ENCODE peak calls at places on chromosomes 12 and 14, in five cellular contexts. F is amniotic stem cell, Q is PC-9, M is fibroblast of pulmonary artery, Z is bronchial epithelial cell. P is an unnamed sample.

GRCh38 chr12:108828774-108829173 is 28.6 kb downstream of the SSH1 start:
- DNase-seq in F (peak; percentile 78), Q (no peak), M (peak; percentile 90), Z (peak; percentile 87), P (no peak)

GRCh38 chr12:102728506-102729242 is 188.4 kb downstream of the PAH start:
- DNase-seq in F (no peak), Q (no peak), M (no peak), Z (no peak), P (no peak)

GRCh38 chr12:57342207-57342691 is 88.6 kb downstream of the R3HDM2 start:
- DNase-seq in F (no peak), Q (no peak), M (peak; percentile 69), Z (no peak), P (no peak)

GRCh38 chr14:101233861-101234587 is 327.3 kb upstream of the DIO3 start:
- DNase-seq in F (no peak), Q (no peak), M (no peak), Z (no peak), P (no peak)

GRCh38 chr12:16393126-16393525 is 45.7 kb downstream of the MGST1 start:
- DNase-seq in F (no peak), Q (no peak), M (no peak), Z (no peak), P (no peak)

GRCh38 chr14:97065305-97066067 is 268.3 kb downstream of the VRK1 start:
- DNase-seq in F (no peak), Q (no peak), M (no peak), Z (peak; percentile 82), P (no peak)

GRCh38 chr14:90140298-90140955 is 78.6 kb downstream of the KCNK13 start:
- DNase-seq in F (no peak), Q (no peak), M (peak; percentile 19), Z (peak; percentile 12), P (no peak)

GRCh38 chr12:68030248-68030647 is 41.0 kb downstream of the IFNG-AS1 start:
- DNase-seq in F (no peak), Q (no peak), M (no peak), Z (no peak), P (no peak)

GRCh38 chr12:127660961-127661360 is 606.0 kb upstream of the TMEM132C start:
- DNase-seq in F (no peak), Q (no peak), M (no peak), Z (no peak), P (no peak)

GRCh38 chr14:59377485-59377884 is 87.7 kb downstream of the GPR135 start:
- DNase-seq in F (no peak), Q (no peak), M (no peak), Z (no peak), P (no peak)

GRCh38 chr12:98073610-98074009 is 441.8 kb upstream of the TMPO start:
- DNase-seq in F (no peak), Q (no peak), M (no peak), Z (no peak), P (no peak)

GRCh38 chr12:124208469-124208868 is 86.4 kb upstream of the RFLNA start:
- DNase-seq in F (no peak), Q (no peak), M (peak; percentile 8), Z (no peak), P (no peak)

GRCh38 chr12:110201995-110202394 is 77.8 kb downstream of the IFT81 start:
- DNase-seq in F (no peak), Q (no peak), M (no peak), Z (no peak), P (no peak)

GRCh38 chr12:115452751-115453281 is 768.8 kb upstream of the TBX3 start:
- DNase-seq in F (no peak), Q (no peak), M (no peak), Z (no peak), P (no peak)

GRCh38 chr12:2494490-2495192 is 300.1 kb upstream of the FKBP4 start:
- DNase-seq in F (no peak), Q (no peak), M (peak; percentile 59), Z (no peak), P (no peak)

GRCh38 chr12:53999596-54000104 is 311 bp upstream of the HOXC9 start:
- DNase-seq in F (no peak), Q (no peak), M (peak; percentile 24), Z (no peak), P (no peak)

GRCh38 chr14:20934148-20934762 is 21.0 kb upstream of the RNASE2 start:
- DNase-seq in F (no peak), Q (no peak), M (peak; percentile 14), Z (peak; percentile 4), P (no peak)

GRCh38 chr12:58395056-58395455 is 453.7 kb downstream of the ATP23 start:
- DNase-seq in F (no peak), Q (no peak), M (no peak), Z (no peak), P (no peak)

GRCh38 chr12:60539592-60539991 is 943.8 kb downstream of the SLC16A7 start:
- DNase-seq in F (no peak), Q (no peak), M (no peak), Z (no peak), P (no peak)

GRCh38 chr12:45685680-45686079 is 43.8 kb upstream of the ARID2 start:
- DNase-seq in F (no peak), Q (no peak), M (no peak), Z (no peak), P (no peak)

GRCh38 chr14:93100098-93100497 is 15.6 kb downstream of the ITPK1 start:
- DNase-seq in F (no peak), Q (no peak), M (no peak), Z (no peak), P (no peak)

GRCh38 chr12:113477171-113477841 is 5.6 kb upstream of the LHX5 start:
- DNase-seq in F (no peak), Q (no peak), M (no peak), Z (no peak), P (no peak)

GRCh38 chr12:125518074-125518473 is 452.8 kb downstream of the AACS start:
- DNase-seq in F (no peak), Q (no peak), M (no peak), Z (no peak), P (no peak)

GRCh38 chr14:104865631-104866441 is 768 bp downstream of the CEP170B start:
- DNase-seq in F (peak; percentile 36), Q (peak; percentile 54), M (peak; percentile 64), Z (peak; percentile 64), P (peak; percentile 15)

GRCh38 chr12:41205070-41205715 is 17.1 kb downstream of the PDZRN4 start:
- DNase-seq in F (no peak), Q (no peak), M (no peak), Z (no peak), P (no peak)

GRCh38 chr12:22285871-22286270 is 48.6 kb downstream of the ST8SIA1 start:
- DNase-seq in F (no peak), Q (no peak), M (peak; percentile 16), Z (no peak), P (no peak)

GRCh38 chr14:99961826-99962518 is 103.2 kb upstream of the EVL start:
- DNase-seq in F (no peak), Q (no peak), M (no peak), Z (no peak), P (no peak)

GRCh38 chr12:16726879-16727278 is 120.9 kb upstream of the LMO3 start:
- DNase-seq in F (no peak), Q (no peak), M (peak; percentile 6), Z (no peak), P (no peak)

GRCh38 chr12:113208041-113208934 is 13.0 kb upstream of the TPCN1 start:
- DNase-seq in F (no peak), Q (no peak), M (peak; percentile 38), Z (no peak), P (peak; percentile 38)

GRCh38 chr12:123983822-123984485 is 10.9 kb downstream of the ZNF664 start:
- DNase-seq in F (peak; percentile 57), Q (peak; percentile 52), M (peak; percentile 85), Z (peak; percentile 60), P (peak; percentile 21)

GRCh38 chr14:59268011-59268410 is 79.5 kb downstream of the DAAM1 start:
- DNase-seq in F (no peak), Q (no peak), M (no peak), Z (peak; percentile 61), P (no peak)

GRCh38 chr14:67186369-67186768 is 2.9 kb upstream of the GARIN2 start:
- DNase-seq in F (no peak), Q (no peak), M (no peak), Z (no peak), P (no peak)

GRCh38 chr12:30926243-30927209 is at the start of gene TSPAN11:
- DNase-seq in F (peak; percentile 27), Q (no peak), M (peak; percentile 21), Z (no peak), P (no peak)

GRCh38 chr12:20213851-20214250 is 154.5 kb upstream of the PDE3A start:
- DNase-seq in F (no peak), Q (no peak), M (peak; percentile 62), Z (no peak), P (no peak)

GRCh38 chr14:87824261-87824660 is 168.7 kb downstream of the GALC start:
- DNase-seq in F (no peak), Q (no peak), M (no peak), Z (no peak), P (no peak)

P was measured in T-helper 9 cell.